ENCODE peak calls at places on chromosomes 11 and 22, in seven cellular contexts. One of them, this sample, is unnamed.

GRCh38 chr11:133362921-133363320 is 169.4 kb downstream of the OPCML start:
- DNase-seq in H9: no peak
- DNase-seq in mammary epithelial cell: no peak
- DNase-seq in endodermal cell: no peak
- DNase-seq in MM.1S: no peak
- DNase-seq in neural progenitor cell: no peak
- DNase-seq in GM23248: no peak
- DNase-seq in this sample: no peak

GRCh38 chr11:104061851-104062521 is 25.5 kb downstream of the DDI1 start:
- DNase-seq in MM.1S: no peak
- DNase-seq in GM23248: peak; percentile 34
- DNase-seq in endodermal cell: no peak
- DNase-seq in H9: no peak
- DNase-seq in mammary epithelial cell: no peak
- DNase-seq in neural progenitor cell: no peak
- DNase-seq in this sample: no peak

GRCh38 chr11:82315093-82315492 is 418.6 kb downstream of the FAM181B start:
- DNase-seq in endodermal cell: peak; percentile 88
- DNase-seq in neural progenitor cell: peak; percentile 70
- DNase-seq in mammary epithelial cell: peak; percentile 5
- DNase-seq in MM.1S: no peak
- DNase-seq in H9: peak; percentile 67
- DNase-seq in GM23248: peak; percentile 0
- DNase-seq in this sample: no peak

GRCh38 chr11:120022617-120023016 is 115.3 kb downstream of the TRIM29 start:
- DNase-seq in endodermal cell: no peak
- DNase-seq in GM23248: no peak
- DNase-seq in mammary epithelial cell: no peak
- DNase-seq in H9: peak; percentile 15
- DNase-seq in neural progenitor cell: no peak
- DNase-seq in MM.1S: no peak
- DNase-seq in this sample: no peak

GRCh38 chr22:41762980-41763779 is 37.3 kb upstream of the CCDC134 start:
- DNase-seq in neural progenitor cell: peak; percentile 91
- DNase-seq in MM.1S: peak; percentile 61
- DNase-seq in mammary epithelial cell: peak; percentile 63
- DNase-seq in endodermal cell: peak; percentile 96
- DNase-seq in GM23248: no peak
- DNase-seq in H9: peak; percentile 91
- DNase-seq in this sample: no peak

GRCh38 chr11:89613916-89614315 is 96.2 kb upstream of the TRIM77 start:
- DNase-seq in H9: no peak
- DNase-seq in neural progenitor cell: no peak
- DNase-seq in endodermal cell: no peak
- DNase-seq in GM23248: peak; percentile 18
- DNase-seq in mammary epithelial cell: no peak
- DNase-seq in MM.1S: no peak
- DNase-seq in this sample: no peak

GRCh38 chr22:36510966-36511881 is 4.4 kb upstream of the FOXRED2 start:
- DNase-seq in H9: peak; percentile 71
- DNase-seq in neural progenitor cell: peak; percentile 74
- DNase-seq in endodermal cell: peak; percentile 88
- DNase-seq in GM23248: peak; percentile 68
- DNase-seq in MM.1S: no peak
- DNase-seq in mammary epithelial cell: peak; percentile 21
- DNase-seq in this sample: peak; percentile 23

GRCh38 chr11:10900686-10901415 is 43.0 kb upstream of the ZBED5 start:
- DNase-seq in endodermal cell: no peak
- DNase-seq in neural progenitor cell: no peak
- DNase-seq in mammary epithelial cell: peak; percentile 87
- DNase-seq in H9: no peak
- DNase-seq in GM23248: peak; percentile 54
- DNase-seq in MM.1S: no peak
- DNase-seq in this sample: peak; percentile 35

GRCh38 chr11:65833297-65834030 is at the start of gene SNX32:
- DNase-seq in endodermal cell: peak; percentile 98
- DNase-seq in mammary epithelial cell: peak; percentile 84
- DNase-seq in H9: peak; percentile 94
- DNase-seq in MM.1S: peak; percentile 86
- DNase-seq in GM23248: peak; percentile 97
- DNase-seq in neural progenitor cell: peak; percentile 97
- DNase-seq in this sample: peak; percentile 78

GRCh38 chr11:10326080-10326964 is 21.4 kb downstream of the ADM start:
- DNase-seq in MM.1S: no peak
- DNase-seq in H9: no peak
- DNase-seq in endodermal cell: peak; percentile 54
- DNase-seq in GM23248: peak; percentile 43
- DNase-seq in mammary epithelial cell: no peak
- DNase-seq in neural progenitor cell: no peak
- DNase-seq in this sample: no peak

GRCh38 chr11:45928535-45929215 is 6.2 kb downstream of the LARGE2 start:
- DNase-seq in endodermal cell: peak; percentile 42
- DNase-seq in MM.1S: no peak
- DNase-seq in H9: peak; percentile 29
- DNase-seq in GM23248: no peak
- DNase-seq in mammary epithelial cell: peak; percentile 14
- DNase-seq in neural progenitor cell: no peak
- DNase-seq in this sample: no peak

GRCh38 chr22:40919446-40919845 is 31.7 kb upstream of the RBX1 start:
- DNase-seq in H9: no peak
- DNase-seq in GM23248: peak; percentile 29
- DNase-seq in neural progenitor cell: no peak
- DNase-seq in MM.1S: no peak
- DNase-seq in endodermal cell: no peak
- DNase-seq in mammary epithelial cell: no peak
- DNase-seq in this sample: no peak

GRCh38 chr11:45881708-45882368 is 3.6 kb upstream of the MAPK8IP1 start:
- DNase-seq in mammary epithelial cell: no peak
- DNase-seq in H9: no peak
- DNase-seq in neural progenitor cell: no peak
- DNase-seq in GM23248: no peak
- DNase-seq in MM.1S: no peak
- DNase-seq in endodermal cell: no peak
- DNase-seq in this sample: no peak

GRCh38 chr11:113896156-113896879 is 8.3 kb upstream of the HTR3B start:
- DNase-seq in MM.1S: no peak
- DNase-seq in GM23248: peak; percentile 63
- DNase-seq in neural progenitor cell: peak; percentile 69
- DNase-seq in H9: peak; percentile 42
- DNase-seq in endodermal cell: peak; percentile 80
- DNase-seq in mammary epithelial cell: no peak
- DNase-seq in this sample: no peak

GRCh38 chr11:102716527-102716926 is 8.2 kb downstream of the MMP8 start:
- DNase-seq in neural progenitor cell: no peak
- DNase-seq in H9: no peak
- DNase-seq in GM23248: no peak
- DNase-seq in endodermal cell: no peak
- DNase-seq in mammary epithelial cell: no peak
- DNase-seq in MM.1S: no peak
- DNase-seq in this sample: no peak

GRCh38 chr11:115581871-115582639 is 77.8 kb upstream of the CADM1 start:
- DNase-seq in endodermal cell: peak; percentile 78
- DNase-seq in MM.1S: no peak
- DNase-seq in mammary epithelial cell: peak; percentile 21
- DNase-seq in neural progenitor cell: peak; percentile 33
- DNase-seq in H9: peak; percentile 66
- DNase-seq in GM23248: no peak
- DNase-seq in this sample: peak; percentile 18

GRCh38 chr11:65896009-65896999 is 3.9 kb downstream of the FOSL1 start:
- DNase-seq in H9: no peak
- DNase-seq in MM.1S: no peak
- DNase-seq in neural progenitor cell: no peak
- DNase-seq in endodermal cell: no peak
- DNase-seq in GM23248: peak; percentile 60
- DNase-seq in mammary epithelial cell: no peak
- DNase-seq in this sample: no peak

GRCh38 chr22:37827056-37827455 is 3.9 kb downstream of the GALR3 start:
- DNase-seq in mammary epithelial cell: no peak
- DNase-seq in endodermal cell: no peak
- DNase-seq in GM23248: no peak
- DNase-seq in neural progenitor cell: no peak
- DNase-seq in H9: no peak
- DNase-seq in MM.1S: no peak
- DNase-seq in this sample: no peak

GRCh38 chr11:61832758-61833157 is 4.7 kb downstream of the FADS2 start:
- DNase-seq in H9: no peak
- DNase-seq in GM23248: no peak
- DNase-seq in mammary epithelial cell: no peak
- DNase-seq in neural progenitor cell: no peak
- DNase-seq in endodermal cell: no peak
- DNase-seq in MM.1S: no peak
- DNase-seq in this sample: no peak

GRCh38 chr11:64814712-64815187 is 4.4 kb upstream of the MEN1 start:
- DNase-seq in endodermal cell: no peak
- DNase-seq in neural progenitor cell: no peak
- DNase-seq in MM.1S: no peak
- DNase-seq in H9: no peak
- DNase-seq in GM23248: no peak
- DNase-seq in mammary epithelial cell: no peak
- DNase-seq in this sample: no peak

GRCh38 chr11:74069146-74070046 is 60.5 kb upstream of the UCP3 start:
- DNase-seq in endodermal cell: no peak
- DNase-seq in H9: no peak
- DNase-seq in GM23248: peak; percentile 48
- DNase-seq in neural progenitor cell: no peak
- DNase-seq in mammary epithelial cell: peak; percentile 9
- DNase-seq in MM.1S: no peak
- DNase-seq in this sample: no peak

GRCh38 chr22:48867891-48868290 is 959.8 kb downstream of the BRD1 start:
- DNase-seq in mammary epithelial cell: no peak
- DNase-seq in H9: no peak
- DNase-seq in MM.1S: no peak
- DNase-seq in GM23248: no peak
- DNase-seq in endodermal cell: no peak
- DNase-seq in neural progenitor cell: peak; percentile 20
- DNase-seq in this sample: no peak

GRCh38 chr11:87454246-87454645 is 416.5 kb downstream of the TMEM135 start:
- DNase-seq in H9: no peak
- DNase-seq in MM.1S: peak; percentile 84
- DNase-seq in mammary epithelial cell: no peak
- DNase-seq in endodermal cell: no peak
- DNase-seq in GM23248: peak; percentile 19
- DNase-seq in neural progenitor cell: no peak
- DNase-seq in this sample: no peak

GRCh38 chr11:62925745-62926668 is 4.8 kb upstream of the CHRM1 start:
- DNase-seq in MM.1S: no peak
- DNase-seq in endodermal cell: peak; percentile 77
- DNase-seq in mammary epithelial cell: no peak
- DNase-seq in H9: no peak
- DNase-seq in GM23248: no peak
- DNase-seq in neural progenitor cell: peak; percentile 58
- DNase-seq in this sample: no peak

GRCh38 chr11:60762851-60763691 is 6.4 kb downstream of the MS4A15 start:
- DNase-seq in neural progenitor cell: peak; percentile 48
- DNase-seq in mammary epithelial cell: no peak
- DNase-seq in H9: no peak
- DNase-seq in MM.1S: peak; percentile 23
- DNase-seq in endodermal cell: no peak
- DNase-seq in GM23248: no peak
- DNase-seq in this sample: no peak

GRCh38 chr22:40484906-40485660 is 114.7 kb downstream of the SGSM3 start:
- DNase-seq in H9: no peak
- DNase-seq in endodermal cell: no peak
- DNase-seq in MM.1S: no peak
- DNase-seq in neural progenitor cell: no peak
- DNase-seq in mammary epithelial cell: no peak
- DNase-seq in GM23248: peak; percentile 60
- DNase-seq in this sample: peak; percentile 38

GRCh38 chr11:69437876-69438205 is 43.6 kb upstream of the LINC01488 start:
- DNase-seq in mammary epithelial cell: no peak
- DNase-seq in H9: no peak
- DNase-seq in neural progenitor cell: no peak
- DNase-seq in endodermal cell: no peak
- DNase-seq in GM23248: no peak
- DNase-seq in MM.1S: no peak
- DNase-seq in this sample: no peak
- H3K9ac ChIP-seq in mammary epithelial cell: peak overlapping the region; percentile 19
- H3K9ac ChIP-seq in H9: no peak overlapping the region
- H3K9ac ChIP-seq in neural progenitor cell: no peak overlapping the region
- H3K9ac ChIP-seq in endodermal cell: no peak overlapping the region
- H3K9ac ChIP-seq in GM23248: no peak overlapping the region
- H3K9ac ChIP-seq in MM.1S: no peak overlapping the region
- H3K9ac ChIP-seq in this sample: no peak overlapping the region

GRCh38 chr11:68270334-68271022 is 1.3 kb downstream of the C11orf24 start:
- DNase-seq in mammary epithelial cell: no peak
- DNase-seq in endodermal cell: no peak
- DNase-seq in GM23248: no peak
- DNase-seq in neural progenitor cell: no peak
- DNase-seq in H9: no peak
- DNase-seq in MM.1S: no peak
- DNase-seq in this sample: no peak
- H3K9ac ChIP-seq in mammary epithelial cell: peak overlapping the region; percentile 89
- H3K9ac ChIP-seq in endodermal cell: peak overlapping the region; percentile 97
- H3K9ac ChIP-seq in GM23248: peak overlapping the region; percentile 100
- H3K9ac ChIP-seq in neural progenitor cell: no peak overlapping the region
- H3K9ac ChIP-seq in H9: peak overlapping the region; percentile 80
- H3K9ac ChIP-seq in MM.1S: peak overlapping the region; percentile 94
- H3K9ac ChIP-seq in this sample: peak overlapping the region; percentile 99

GRCh38 chr11:332651-333480 is 12.2 kb upstream of the IFITM3 start:
- DNase-seq in GM23248: no peak
- DNase-seq in neural progenitor cell: no peak
- DNase-seq in mammary epithelial cell: no peak
- DNase-seq in H9: peak; percentile 23
- DNase-seq in endodermal cell: no peak
- DNase-seq in MM.1S: no peak
- DNase-seq in this sample: no peak
- H3K9ac ChIP-seq in GM23248: no peak overlapping the region
- H3K9ac ChIP-seq in neural progenitor cell: no peak overlapping the region
- H3K9ac ChIP-seq in mammary epithelial cell: no peak overlapping the region
- H3K9ac ChIP-seq in H9: no peak overlapping the region
- H3K9ac ChIP-seq in endodermal cell: no peak overlapping the region
- H3K9ac ChIP-seq in MM.1S: no peak overlapping the region
- H3K9ac ChIP-seq in this sample: no peak overlapping the region

GRCh38 chr11:121465709-121466062 is 12.9 kb upstream of the SORL1-AS1 start:
- DNase-seq in MM.1S: no peak
- DNase-seq in H9: no peak
- DNase-seq in mammary epithelial cell: no peak
- DNase-seq in GM23248: no peak
- DNase-seq in neural progenitor cell: no peak
- DNase-seq in endodermal cell: peak; percentile 75
- DNase-seq in this sample: no peak

GRCh38 chr11:121469910-121470309 is 17.1 kb upstream of the SORL1-AS1 start:
- DNase-seq in GM23248: no peak
- DNase-seq in neural progenitor cell: no peak
- DNase-seq in mammary epithelial cell: no peak
- DNase-seq in endodermal cell: no peak
- DNase-seq in H9: no peak
- DNase-seq in MM.1S: no peak
- DNase-seq in this sample: no peak

GRCh38 chr11:121466063-121466794 is 13.5 kb upstream of the SORL1-AS1 start:
- DNase-seq in neural progenitor cell: peak; percentile 56
- DNase-seq in MM.1S: no peak
- DNase-seq in mammary epithelial cell: peak; percentile 92
- DNase-seq in endodermal cell: peak; percentile 95
- DNase-seq in GM23248: peak; percentile 99
- DNase-seq in H9: peak; percentile 92
- DNase-seq in this sample: peak; percentile 95

GRCh38 chr11:121471167-121471566 is 18.4 kb upstream of the SORL1-AS1 start:
- DNase-seq in neural progenitor cell: no peak
- DNase-seq in mammary epithelial cell: no peak
- DNase-seq in MM.1S: no peak
- DNase-seq in endodermal cell: no peak
- DNase-seq in H9: no peak
- DNase-seq in GM23248: no peak
- DNase-seq in this sample: no peak

GRCh38 chr11:121467965-121468364 is 15.2 kb upstream of the SORL1-AS1 start:
- DNase-seq in MM.1S: no peak
- DNase-seq in neural progenitor cell: no peak
- DNase-seq in GM23248: peak; percentile 24
- DNase-seq in mammary epithelial cell: peak; percentile 39
- DNase-seq in H9: no peak
- DNase-seq in endodermal cell: no peak
- DNase-seq in this sample: peak; percentile 22
- H3K9ac ChIP-seq in MM.1S: no peak overlapping the region
- H3K9ac ChIP-seq in neural progenitor cell: no peak overlapping the region
- H3K9ac ChIP-seq in GM23248: no peak overlapping the region
- H3K9ac ChIP-seq in mammary epithelial cell: no peak overlapping the region
- H3K9ac ChIP-seq in H9: no peak overlapping the region
- H3K9ac ChIP-seq in endodermal cell: no peak overlapping the region
- H3K9ac ChIP-seq in this sample: no peak overlapping the region

This sample was measured in astrocyte.